ENCODE peak calls at places on chromosomes 4 and X, in six cellular contexts. F, I, Y, U, X and S are unnamed samples.

GRCh38 chr4:99483636-99484035 is 27.2 kb upstream of the C4orf17 start:
- DNase-seq in X (no peak), F (no peak), Y (no peak), U (no peak), I (no peak), S (no peak)

GRCh38 chr4:177367336-177367735 is 57.7 kb downstream of the NEIL3 start:
- DNase-seq in I (no peak), U (no peak), F (peak), Y (no peak), X (no peak), S (no peak)

GRCh38 chr4:108141213-108142045 is 27.3 kb downstream of the LEF1 start:
- DNase-seq in Y (no peak), X (no peak), U (no peak), I (no peak), F (no peak), S (no peak)

GRCh38 chr4:161182913-161183312 is 980.9 kb downstream of the FSTL5 start:
- DNase-seq in F (no peak), U (no peak), Y (no peak), I (no peak), X (no peak), S (no peak)

GRCh38 chr4:157151711-157152110 is 68.8 kb upstream of the GRIA2 start:
- DNase-seq in Y (no peak), I (no peak), X (no peak), F (no peak), U (no peak), S (no peak)

GRCh38 chrX:129998006-129998405 is 15.6 kb downstream of the BCORL1 start:
- DNase-seq in X (no peak), Y (no peak), F (no peak), U (no peak), I (no peak), S (no peak)

GRCh38 chr4:151797131-151797530 is 36.3 kb upstream of the GATB start:
- DNase-seq in F (no peak), U (no peak), I (no peak), X (no peak), Y (no peak), S (no peak)

GRCh38 chrX:72366746-72367145 is 61.0 kb upstream of the CITED1 start:
- DNase-seq in Y (no peak), I (no peak), F (no peak), U (no peak), X (no peak), S (no peak)

GRCh38 chr4:142124874-142125273 is 488.5 kb downstream of the IL15 start:
- DNase-seq in Y (no peak), U (no peak), I (no peak), F (no peak), X (no peak), S (no peak)

GRCh38 chrX:9558615-9559014 is 93.8 kb downstream of the TBL1X start:
- DNase-seq in Y (no peak), X (no peak), F (no peak), I (no peak), U (no peak), S (no peak)

GRCh38 chr4:4585012-4585670 is 43.3 kb upstream of the STX18 start:
- DNase-seq in Y (no peak), F (no peak), X (no peak), I (no peak), U (no peak), S (no peak)

GRCh38 chr4:98618670-98619069 is 39.7 kb downstream of the TSPAN5 start:
- DNase-seq in X (no peak), F (no peak), Y (no peak), I (no peak), U (no peak), S (no peak)

GRCh38 chrX:51002160-51002632 is 91.7 kb downstream of the BMP15 start:
- DNase-seq in X (no peak), U (no peak), F (no peak), I (peak), Y (no peak), S (no peak)

GRCh38 chr4:84681488-84682274 is 98.8 kb downstream of the CDS1 start:
- DNase-seq in X (no peak), Y (no peak), U (no peak), I (no peak), F (no peak), S (no peak)

GRCh38 chr4:48943387-48943786 is 36.8 kb upstream of the OCIAD2 start:
- DNase-seq in Y (no peak), I (no peak), X (no peak), F (peak), U (no peak), S (no peak)

GRCh38 chrX:68332156-68332823 is 101.0 kb downstream of the OPHN1 start:
- DNase-seq in X (no peak), U (no peak), Y (no peak), I (no peak), F (no peak), S (no peak)

GRCh38 chrX:56784666-56785065 is 55.6 kb downstream of the NBDY start:
- DNase-seq in Y (no peak), F (no peak), U (no peak), X (peak), I (no peak), S (no peak)

GRCh38 chr4:140000232-140000631 is 153.8 kb downstream of the MAML3 start:
- DNase-seq in I (no peak), X (no peak), Y (no peak), U (no peak), F (no peak), S (no peak)

GRCh38 chr4:10157478-10158354 is 41.1 kb upstream of the WDR1 start:
- DNase-seq in I (peak), X (no peak), Y (no peak), F (peak), U (peak), S (no peak)

GRCh38 chrX:68914337-68914989 is 85.6 kb downstream of the EFNB1 start:
- DNase-seq in I (no peak), U (no peak), F (no peak), X (no peak), Y (no peak), S (no peak)

GRCh38 chr4:153275380-153276276 is 68.9 kb upstream of the MND1 start:
- DNase-seq in I (no peak), Y (no peak), X (no peak), F (no peak), U (no peak), S (no peak)

GRCh38 chr4:22220965-22221364 is 272.4 kb upstream of the KCNIP4 start:
- DNase-seq in I (no peak), U (no peak), Y (no peak), X (no peak), F (no peak), S (no peak)

GRCh38 chr4:157405070-157405469 is 184.5 kb downstream of the GRIA2 start:
- DNase-seq in Y (no peak), X (no peak), I (no peak), U (no peak), F (no peak), S (no peak)

DNA sequence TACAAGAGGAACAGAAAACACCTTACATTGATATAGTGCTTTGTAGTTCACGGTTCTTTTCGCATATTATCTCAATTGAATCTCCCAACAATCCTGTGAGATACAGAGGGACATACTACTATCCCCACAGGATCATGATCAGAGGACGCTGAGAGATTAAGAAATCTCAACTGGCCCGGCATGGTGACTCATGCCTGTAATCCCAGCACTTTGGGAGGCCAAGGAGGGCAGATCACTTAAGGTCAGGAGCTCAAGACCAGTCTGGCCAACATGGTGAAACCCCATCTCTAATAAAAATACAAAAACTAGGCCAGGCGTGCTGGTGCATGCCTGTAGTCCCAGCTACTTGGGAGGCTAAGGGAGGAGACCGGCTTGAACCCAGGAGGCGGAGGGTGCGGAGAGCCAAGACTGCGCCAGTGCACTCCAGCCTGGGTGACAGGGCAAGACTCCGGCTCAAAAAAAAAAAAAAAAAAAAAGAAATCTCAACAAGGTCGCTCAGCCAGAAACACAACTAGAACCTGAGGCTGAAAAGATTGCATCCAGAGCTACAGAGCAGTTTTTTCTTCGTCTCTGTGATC is 7.4 kb downstream of the APOO start:
- DNase-seq in Y (no peak), I (no peak), X (no peak), U (no peak), F (peak), S (no peak)
- H3K27ac ChIP-seq in Y (no peak), I (peak), X (no peak), U (peak), F (peak), S (no peak)

GRCh38 chr4:42396361-42397255 is 680 bp upstream of the SHISA3 start:
- DNase-seq in X (no peak), F (no peak), I (no peak), U (no peak), Y (no peak), S (no peak)
- H3K27ac ChIP-seq in X (peak), F (no peak), I (no peak), U (no peak), Y (no peak), S (no peak)

GRCh38 chr4:159178147-159178541 is 75.3 kb downstream of the RAPGEF2 start:
- DNase-seq in X (no peak), Y (no peak), F (no peak), I (no peak), U (no peak), S (no peak)

GRCh38 chr4:159177265-159178146 is 74.6 kb downstream of the RAPGEF2 start:
- DNase-seq in U (no peak), I (no peak), F (no peak), Y (no peak), X (no peak), S (no peak)

GRCh38 chr4:159175989-159176375 is 73.1 kb downstream of the RAPGEF2 start:
- DNase-seq in F (no peak), X (no peak), U (no peak), Y (no peak), I (no peak), S (no peak)

GRCh38 chr4:159174645-159175147 is 71.8 kb downstream of the RAPGEF2 start:
- DNase-seq in Y (no peak), X (no peak), U (no peak), F (no peak), I (no peak), S (no peak)

GRCh38 chr4:159175165-159175988 is 72.5 kb downstream of the RAPGEF2 start:
- DNase-seq in U (peak), F (peak), I (peak), X (no peak), Y (peak), S (no peak)
- H3K27ac ChIP-seq in U (peak), F (no peak), I (peak), X (no peak), Y (no peak), S (no peak)

GRCh38 chrX:96685205-96686099 is 810 bp downstream of the DIAPH2 start:
- DNase-seq in U (peak), X (peak), F (peak), Y (peak), I (peak), S (no peak)

GRCh38 chrX:96682516-96682915 is 2.1 kb upstream of the DIAPH2 start:
- DNase-seq in F (no peak), Y (no peak), U (no peak), I (no peak), X (no peak), S (no peak)

GRCh38 chrX:96684339-96685204 is at the start of gene DIAPH2:
- DNase-seq in X (peak), I (peak), Y (peak), U (peak), F (peak), S (peak)

GRCh38 chrX:96688789-96689188 is 4.1 kb downstream of the DIAPH2 start:
- DNase-seq in U (no peak), X (no peak), F (peak), Y (no peak), I (no peak), S (no peak)

GRCh38 chrX:96683997-96684338 is 674 bp upstream of the DIAPH2 start:
- DNase-seq in F (no peak), X (no peak), U (no peak), Y (no peak), I (no peak), S (no peak)
- H3K27ac ChIP-seq in F (no peak), X (no peak), U (peak), Y (no peak), I (peak), S (no peak)

GRCh38 chr4:2036866-2037265 is 22.3 kb upstream of the NAT8L start:
- DNase-seq in Y (no peak), X (peak), U (no peak), F (peak), I (no peak), S (no peak)
- H3K27ac ChIP-seq in Y (no peak), X (no peak), U (no peak), F (peak), I (no peak), S (no peak)

DNA sequence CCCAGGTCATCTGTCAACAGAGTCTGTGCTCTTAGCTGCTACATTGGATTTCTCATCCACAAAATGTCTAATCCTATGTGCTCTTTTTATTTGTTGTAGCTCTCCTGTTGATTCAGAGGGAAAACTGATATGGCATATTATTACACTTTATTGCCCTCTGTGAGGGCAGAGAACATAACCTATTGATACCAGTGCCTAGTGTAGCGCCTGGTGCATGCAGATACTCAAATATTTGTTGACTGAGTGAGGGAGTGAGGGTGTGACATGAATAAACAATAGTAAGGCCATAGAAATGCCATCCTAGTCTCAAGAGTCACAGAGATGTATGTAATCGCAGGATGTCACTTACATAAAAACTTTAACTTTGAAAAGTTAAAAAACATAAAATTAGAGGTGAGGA is 159.1 kb downstream of the SHROOM3 start:
- DNase-seq in Y (no peak), X (no peak), F (no peak), I (no peak), U (no peak), S (no peak)
- H3K27ac ChIP-seq in Y (no peak), X (no peak), F (no peak), I (no peak), U (no peak), S (no peak)

GRCh38 chr4:121796283-121796682 is 4.8 kb upstream of the EXOSC9 start:
- DNase-seq in X (no peak), U (no peak), I (no peak), Y (no peak), F (no peak), S (no peak)
- H3K27ac ChIP-seq in X (no peak), U (no peak), I (no peak), Y (no peak), F (no peak), S (no peak)

DNA sequence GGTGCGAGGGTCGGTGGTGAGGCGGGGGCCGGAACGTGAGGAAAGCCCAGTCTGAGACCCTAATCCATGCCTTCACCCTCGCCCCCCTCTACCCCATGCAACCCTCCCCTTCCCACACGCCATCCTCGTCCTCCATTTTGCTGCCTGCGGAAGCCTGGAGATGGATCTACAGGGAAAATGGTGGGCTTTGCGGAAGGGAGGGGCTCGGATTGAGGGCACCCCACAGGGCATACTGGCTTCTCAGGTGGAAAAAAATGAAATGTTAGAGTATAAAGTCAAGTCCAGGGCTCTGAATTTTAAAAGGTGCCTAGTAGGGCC is 819 bp downstream of the BEX4 start:
- DNase-seq in F (no peak), X (no peak), Y (no peak), U (peak), I (no peak), S (no peak)
- H3K27ac ChIP-seq in F (no peak), X (peak), Y (peak), U (peak), I (peak), S (peak)

GRCh38 chrX:13043138-13043537 is 1.3 kb downstream of the FAM9C start:
- DNase-seq in I (no peak), U (no peak), X (no peak), Y (no peak), F (no peak), S (no peak)
- H3K27ac ChIP-seq in I (no peak), U (no peak), X (no peak), Y (no peak), F (no peak), S (no peak)